ENCODE peak calls at places on chromosomes 1 and 21, in four cellular contexts. One of them, this sample, is unnamed.

GRCh38 chr1:160829766-160830165 is 32.9 kb downstream of the CD244 start:
- DNase-seq in CD4-positive, alpha-beta T cell: no peak
- DNase-seq in foreskin fibroblast: no peak
- DNase-seq in HT1080: no peak
- DNase-seq in this sample: no peak

GRCh38 chr21:29481641-29482040 is 182.9 kb downstream of the BACH1 start:
- DNase-seq in CD4-positive, alpha-beta T cell: no peak
- DNase-seq in foreskin fibroblast: peak; percentile 64
- DNase-seq in HT1080: no peak
- DNase-seq in this sample: no peak

GRCh38 chr1:50972766-50973165 is 2.7 kb downstream of the CDKN2C start:
- DNase-seq in CD4-positive, alpha-beta T cell: no peak
- DNase-seq in foreskin fibroblast: no peak
- DNase-seq in HT1080: peak; percentile 30
- DNase-seq in this sample: peak; percentile 18

GRCh38 chr1:58432813-58433668 is 113.5 kb downstream of the OMA1 start:
- DNase-seq in CD4-positive, alpha-beta T cell: no peak
- DNase-seq in foreskin fibroblast: peak; percentile 94
- DNase-seq in HT1080: peak; percentile 90
- DNase-seq in this sample: peak; percentile 75

GRCh38 chr1:29420196-29420595 is 183.9 kb downstream of the PTPRU start:
- DNase-seq in CD4-positive, alpha-beta T cell: no peak
- DNase-seq in foreskin fibroblast: no peak
- DNase-seq in HT1080: no peak
- DNase-seq in this sample: no peak

GRCh38 chr1:152398812-152399698 is 15.0 kb downstream of the CRNN start:
- DNase-seq in CD4-positive, alpha-beta T cell: no peak
- DNase-seq in foreskin fibroblast: no peak
- DNase-seq in HT1080: peak; percentile 33
- DNase-seq in this sample: peak; percentile 46

GRCh38 chr1:156970017-156970416 is 49.6 kb downstream of the LRRC71 start:
- DNase-seq in CD4-positive, alpha-beta T cell: no peak
- DNase-seq in foreskin fibroblast: peak; percentile 44
- DNase-seq in HT1080: no peak
- DNase-seq in this sample: no peak

GRCh38 chr1:8096105-8097011 is 70.2 kb upstream of the ERRFI1 start:
- DNase-seq in CD4-positive, alpha-beta T cell: no peak
- DNase-seq in foreskin fibroblast: peak; percentile 78
- DNase-seq in HT1080: peak; percentile 96
- DNase-seq in this sample: peak; percentile 87

GRCh38 chr1:166069390-166069789 is 97.4 kb downstream of the FAM78B start:
- DNase-seq in CD4-positive, alpha-beta T cell: no peak
- DNase-seq in foreskin fibroblast: peak; percentile 2
- DNase-seq in HT1080: no peak
- DNase-seq in this sample: no peak

GRCh38 chr1:81224222-81224621 is 576.5 kb upstream of the ADGRL2 start:
- DNase-seq in CD4-positive, alpha-beta T cell: no peak
- DNase-seq in foreskin fibroblast: no peak
- DNase-seq in HT1080: no peak
- DNase-seq in this sample: no peak

GRCh38 chr1:214920337-214920736 is 162.2 kb upstream of the KCNK2 start:
- DNase-seq in CD4-positive, alpha-beta T cell: no peak
- DNase-seq in foreskin fibroblast: no peak
- DNase-seq in HT1080: no peak
- DNase-seq in this sample: no peak

GRCh38 chr1:25204797-25205441 is 27.4 kb downstream of the SYF2 start:
- DNase-seq in CD4-positive, alpha-beta T cell: no peak
- DNase-seq in foreskin fibroblast: peak; percentile 65
- DNase-seq in HT1080: peak; percentile 41
- DNase-seq in this sample: peak; percentile 50

GRCh38 chr1:164577291-164577690 is 18.3 kb downstream of the PBX1 start:
- DNase-seq in CD4-positive, alpha-beta T cell: no peak
- DNase-seq in foreskin fibroblast: peak; percentile 65
- DNase-seq in HT1080: no peak
- DNase-seq in this sample: no peak

GRCh38 chr1:34864759-34865158 is 5.2 kb upstream of the SMIM12 start:
- DNase-seq in CD4-positive, alpha-beta T cell: no peak
- DNase-seq in foreskin fibroblast: no peak
- DNase-seq in HT1080: no peak
- DNase-seq in this sample: no peak

GRCh38 chr1:29258974-29259801 is 22.9 kb downstream of the PTPRU start:
- DNase-seq in CD4-positive, alpha-beta T cell: no peak
- DNase-seq in foreskin fibroblast: no peak
- DNase-seq in HT1080: no peak
- DNase-seq in this sample: no peak

GRCh38 chr1:67332653-67333529 is 25.2 kb downstream of the IL12RB2 start:
- DNase-seq in CD4-positive, alpha-beta T cell: no peak
- DNase-seq in foreskin fibroblast: no peak
- DNase-seq in HT1080: no peak
- DNase-seq in this sample: no peak

GRCh38 chr1:1687846-1688245 is 4.7 kb downstream of the SLC35E2B start:
- DNase-seq in CD4-positive, alpha-beta T cell: no peak
- DNase-seq in foreskin fibroblast: no peak
- DNase-seq in HT1080: no peak
- DNase-seq in this sample: no peak

GRCh38 chr1:51784997-51785421 is 93.5 kb downstream of the NRDC start:
- DNase-seq in CD4-positive, alpha-beta T cell: no peak
- DNase-seq in foreskin fibroblast: no peak
- DNase-seq in HT1080: no peak
- DNase-seq in this sample: no peak

GRCh38 chr21:30408782-30409494 is 13.1 kb downstream of the KRTAP13-1 start:
- DNase-seq in CD4-positive, alpha-beta T cell: no peak
- DNase-seq in foreskin fibroblast: peak; percentile 52
- DNase-seq in HT1080: peak; percentile 81
- DNase-seq in this sample: peak; percentile 60

GRCh38 chr1:115642168-115643072 is 650 bp downstream of the VANGL1 start:
- DNase-seq in CD4-positive, alpha-beta T cell: peak; percentile 9
- DNase-seq in foreskin fibroblast: peak; percentile 66
- DNase-seq in HT1080: peak; percentile 56
- DNase-seq in this sample: no peak

GRCh38 chr21:45509566-45510465 is 32.4 kb downstream of the SLC19A1 start:
- DNase-seq in CD4-positive, alpha-beta T cell: no peak
- DNase-seq in foreskin fibroblast: no peak
- DNase-seq in HT1080: no peak
- DNase-seq in this sample: no peak

GRCh38 chr1:55337801-55338447 is 122.8 kb upstream of the USP24 start:
- DNase-seq in CD4-positive, alpha-beta T cell: no peak
- DNase-seq in foreskin fibroblast: peak; percentile 74
- DNase-seq in HT1080: peak; percentile 73
- DNase-seq in this sample: peak; percentile 32

GRCh38 chr1:101259744-101260148 is 22.9 kb downstream of the S1PR1 start:
- DNase-seq in CD4-positive, alpha-beta T cell: no peak
- DNase-seq in foreskin fibroblast: peak; percentile 78
- DNase-seq in HT1080: peak; percentile 80
- DNase-seq in this sample: peak; percentile 70

GRCh38 chr1:47537268-47537667 is 99.4 kb downstream of the FOXD2 start:
- DNase-seq in CD4-positive, alpha-beta T cell: no peak
- DNase-seq in foreskin fibroblast: no peak
- DNase-seq in HT1080: no peak
- DNase-seq in this sample: no peak